ENCODE peak calls at places on chromosomes 13 and 19, in nine cellular contexts. A is NCI-H1105; O is prostate gland; H is RWPE1; I is erythroblast; C is H7; D is fibroblast of mammary gland; Q is neuronal stem cell; E is stimulated activated effector memory CD8-positive, alpha-beta T cell treated with anti-CD3 and anti-CD28 coated beads, Interleukin-12 subunit alpha, Interleukin-12 subunit beta, amount 100 ng/mL, for 72 hours. S is an unnamed sample.

GRCh38 chr13:20241593-20241992 is 9.5 kb upstream of the GJB6 start:
- DNase-seq in A (no peak), O (no peak), H (no peak), I (no peak), C (no peak), D (no peak), Q (no peak), E (no peak), S (no peak)

GRCh38 chr19:18274776-18275356 is 614 bp upstream of the IQCN start:
- DNase-seq in A (no peak), O (peak; percentile 88), H (peak; percentile 78), I (no peak), C (peak; percentile 68), D (peak; percentile 91), Q (no peak), E (no peak), S (peak; percentile 85)

GRCh38 chr19:35316560-35316959 is 12.4 kb upstream of the CD22 start:
- DNase-seq in A (no peak), O (no peak), H (no peak), I (no peak), C (no peak), D (no peak), Q (no peak), E (no peak), S (no peak)

GRCh38 chr13:98513837-98514236 is 63.1 kb downstream of the STK24 start:
- DNase-seq in A (no peak), O (no peak), H (no peak), I (peak; percentile 50), C (no peak), D (no peak), Q (no peak), E (no peak), S (no peak)

GRCh38 chr19:39816287-39817048 is 17.5 kb downstream of the DYRK1B start:
- DNase-seq in A (no peak), O (no peak), H (no peak), I (no peak), C (no peak), D (no peak), Q (no peak), E (no peak), S (no peak)

GRCh38 chr19:19647037-19647835 is 3.8 kb upstream of the GMIP start:
- DNase-seq in A (no peak), O (no peak), H (no peak), I (no peak), C (no peak), D (no peak), Q (no peak), E (no peak), S (no peak)

GRCh38 chr19:38619361-38620174 is 580 bp downstream of the EIF3K start:
- DNase-seq in A (no peak), O (no peak), H (no peak), I (no peak), C (no peak), D (no peak), Q (no peak), E (no peak), S (no peak)

GRCh38 chr13:48500652-48501197 is 32.2 kb downstream of the RCBTB2 start:
- DNase-seq in A (no peak), O (no peak), H (peak; percentile 61), I (no peak), C (no peak), D (peak; percentile 93), Q (no peak), E (no peak), S (peak; percentile 8)

GRCh38 chr13:97125051-97125809 is 96.9 kb upstream of the MBNL2 start:
- DNase-seq in A (no peak), O (no peak), H (peak; percentile 84), I (no peak), C (no peak), D (peak; percentile 97), Q (no peak), E (peak; percentile 80), S (peak; percentile 42)

GRCh38 chr19:49058592-49058991 is 1.0 kb upstream of the CGB7 start:
- DNase-seq in A (no peak), O (peak; percentile 51), H (no peak), I (no peak), C (peak; percentile 74), D (peak; percentile 32), Q (no peak), E (no peak), S (no peak)

GRCh38 chr13:22749626-22750025 is 431.2 kb upstream of the SGCG start:
- DNase-seq in A (no peak), O (no peak), H (no peak), I (no peak), C (no peak), D (no peak), Q (no peak), E (no peak), S (no peak)

GRCh38 chr13:105363747-105364177 is 1171.7 kb downstream of the EFNB2 start:
- DNase-seq in A (peak; percentile 93), O (no peak), H (no peak), I (no peak), C (no peak), D (no peak), Q (no peak), E (no peak), S (no peak)

GRCh38 chr19:21850636-21851255 is 14.8 kb upstream of the ZNF43 start:
- DNase-seq in A (no peak), O (no peak), H (no peak), I (no peak), C (no peak), D (peak; percentile 2), Q (no peak), E (no peak), S (no peak)

GRCh38 chr13:98068511-98068910 is 74.4 kb upstream of the FARP1 start:
- DNase-seq in A (no peak), O (no peak), H (peak; percentile 59), I (no peak), C (no peak), D (no peak), Q (no peak), E (no peak), S (no peak)

GRCh38 chr19:40502647-40503046 is 35.8 kb downstream of the SPTBN4 start:
- DNase-seq in A (no peak), O (no peak), H (no peak), I (peak; percentile 17), C (peak; percentile 79), D (no peak), Q (no peak), E (no peak), S (peak; percentile 41)

GRCh38 chr19:8811315-8812172 is 20.6 kb downstream of the ZNF558 start:
- DNase-seq in A (no peak), O (no peak), H (no peak), I (peak; percentile 41), C (no peak), D (peak; percentile 30), Q (no peak), E (peak; percentile 32), S (no peak)

GRCh38 chr19:14091885-14092462 is 1.4 kb upstream of the SAMD1 start:
- DNase-seq in A (no peak), O (no peak), H (no peak), I (peak; percentile 75), C (peak; percentile 79), D (no peak), Q (peak; percentile 21), E (no peak), S (no peak)

GRCh38 chr19:38360839-38361631 is 13.3 kb upstream of the PSMD8 start:
- DNase-seq in A (no peak), O (no peak), H (no peak), I (no peak), C (no peak), D (no peak), Q (no peak), E (no peak), S (no peak)

GRCh38 chr19:38683393-38684077 is 36.1 kb downstream of the ACTN4 start:
- DNase-seq in A (no peak), O (peak; percentile 92), H (peak; percentile 94), I (peak; percentile 77), C (peak; percentile 82), D (peak; percentile 90), Q (no peak), E (peak; percentile 76), S (peak; percentile 58)